ENCODE peak calls at places on chromosomes 4 and X, in nine cellular contexts. C is pancreas, O is tibial nerve, N is GM12878, Z is psoas muscle, K is AG09319, M is sigmoid colon, R is bronchial epithelial cell, J is heart right ventricle. A is an unnamed sample.

GRCh38 chr4:10111067-10111801 is 5.4 kb downstream of the WDR1 start:
- DNase-seq in C (no peak), O (no peak), N (no peak), Z (no peak), K (no peak), M (no peak), R (no peak), J (no peak), A (no peak)

GRCh38 chr4:78370625-78371372 is 180.8 kb upstream of the ANXA3 start:
- DNase-seq in C (no peak), O (no peak), N (no peak), Z (no peak), K (no peak), M (no peak), R (peak; percentile 86), J (no peak), A (no peak)

GRCh38 chrX:71650333-71650969 is 16.9 kb upstream of the LOC101059915 start:
- DNase-seq in C (no peak), O (no peak), N (no peak), Z (no peak), K (no peak), M (no peak), R (no peak), J (no peak), A (no peak)

GRCh38 chrX:30642642-30643041 is 10.6 kb upstream of the GK start:
- DNase-seq in C (no peak), O (no peak), N (no peak), Z (no peak), K (no peak), M (no peak), R (no peak), J (no peak), A (no peak)

GRCh38 chrX:106263817-106264216 is 95.7 kb downstream of the PWWP3B start:
- DNase-seq in C (no peak), O (no peak), N (no peak), Z (no peak), K (no peak), M (no peak), R (peak; percentile 75), J (no peak), A (no peak)

GRCh38 chrX:45664727-45665290 is 464.1 kb upstream of the DIPK2B start:
- DNase-seq in C (no peak), O (no peak), N (no peak), Z (no peak), K (no peak), M (no peak), R (no peak), J (no peak), A (no peak)

GRCh38 chrX:16977771-16978170 is 31.3 kb downstream of the REPS2 start:
- DNase-seq in C (no peak), O (no peak), N (no peak), Z (no peak), K (no peak), M (no peak), R (no peak), J (no peak), A (no peak)

GRCh38 chr4:66000500-66001117 is 330.3 kb upstream of the EPHA5 start:
- DNase-seq in C (no peak), O (no peak), N (no peak), Z (no peak), K (no peak), M (no peak), R (no peak), J (no peak), A (no peak)

GRCh38 chrX:96386981-96387380 is 297.7 kb upstream of the DIAPH2 start:
- DNase-seq in C (no peak), O (no peak), N (no peak), Z (no peak), K (no peak), M (no peak), R (no peak), J (no peak), A (no peak)

GRCh38 chr4:10019521-10020051 is 1.7 kb downstream of the SLC2A9 start:
- DNase-seq in C (no peak), O (no peak), N (no peak), Z (no peak), K (no peak), M (peak; percentile 82), R (no peak), J (no peak), A (no peak)

GRCh38 chrX:87005885-87006284 is 511.7 kb upstream of the KLHL4 start:
- DNase-seq in C (no peak), O (no peak), N (no peak), Z (no peak), K (no peak), M (no peak), R (no peak), J (no peak), A (no peak)

GRCh38 chr4:23902203-23902602 is 12.4 kb upstream of the PPARGC1A start:
- DNase-seq in C (no peak), O (no peak), N (no peak), Z (no peak), K (no peak), M (no peak), R (no peak), J (no peak), A (no peak)
- TF ChIP-seq CTCF in C (no peak), O (no peak), N (no peak), Z (peak; percentile 12), K (no peak), M (no peak), R (no peak), J (no peak), A (peak; percentile 7)

GRCh38 chr4:129218355-129218754 is 122.4 kb downstream of the C4orf33 start:
- DNase-seq in C (no peak), O (no peak), N (no peak), Z (no peak), K (no peak), M (no peak), R (no peak), J (no peak), A (no peak)
- TF ChIP-seq CTCF in C (no peak), O (peak; percentile 13), N (no peak), Z (peak; percentile 26), K (no peak), M (no peak), R (no peak), J (peak; percentile 23), A (peak; percentile 24)

GRCh38 chr4:183610033-183610432 is 49.0 kb downstream of the RWDD4 start:
- DNase-seq in C (no peak), O (no peak), N (no peak), Z (no peak), K (no peak), M (no peak), R (no peak), J (no peak), A (no peak)

GRCh38 chr4:183611210-183611830 is 47.7 kb downstream of the RWDD4 start:
- DNase-seq in C (no peak), O (no peak), N (no peak), Z (no peak), K (no peak), M (no peak), R (no peak), J (no peak), A (no peak)

GRCh38 chr4:183609151-183609550 is 49.8 kb downstream of the RWDD4 start:
- DNase-seq in C (no peak), O (no peak), N (no peak), Z (no peak), K (no peak), M (no peak), R (no peak), J (no peak), A (no peak)

GRCh38 chr4:183612329-183613250 is 46.4 kb downstream of the RWDD4 start:
- DNase-seq in C (no peak), O (no peak), N (no peak), Z (no peak), K (no peak), M (no peak), R (no peak), J (no peak), A (no peak)

GRCh38 chr4:183610613-183611012 is 48.4 kb downstream of the RWDD4 start:
- DNase-seq in C (no peak), O (peak; percentile 61), N (no peak), Z (no peak), K (no peak), M (no peak), R (no peak), J (no peak), A (no peak)
- TF ChIP-seq CTCF in C (no peak), O (no peak), N (no peak), Z (no peak), K (no peak), M (no peak), R (no peak), J (no peak), A (no peak)

GRCh38 chr4:184166736-184167135 is 50.9 kb downstream of the ENPP6 start:
- DNase-seq in C (no peak), O (no peak), N (no peak), Z (no peak), K (no peak), M (no peak), R (no peak), J (no peak), A (no peak)
- TF ChIP-seq CTCF in C (no peak), O (no peak), N (no peak), Z (no peak), K (no peak), M (no peak), R (no peak), J (no peak), A (no peak)

GRCh38 chr4:86482851-86483490 is 111.1 kb upstream of the PTPN13 start:
- DNase-seq in C (no peak), O (no peak), N (no peak), Z (no peak), K (no peak), M (no peak), R (no peak), J (no peak), A (no peak)
- TF ChIP-seq CTCF in C (no peak), O (peak; percentile 21), N (no peak), Z (no peak), K (peak; percentile 6), M (no peak), R (no peak), J (no peak), A (no peak)

GRCh38 chrX:8455600-8455999 is 9.0 kb upstream of the VCX3B start:
- DNase-seq in C (no peak), O (no peak), N (no peak), Z (no peak), K (no peak), M (no peak), R (peak; percentile 7), J (no peak), A (no peak)
- TF ChIP-seq CTCF in C (no peak), O (no peak), N (no peak), Z (no peak), K (no peak), M (no peak), R (peak; percentile 25), J (no peak), A (no peak)

GRCh38 chrX:153946910-153947769 is 2.7 kb upstream of the RENBP start:
- DNase-seq in C (peak; percentile 66), O (peak; percentile 31), N (no peak), Z (peak; percentile 69), K (peak; percentile 38), M (peak; percentile 88), R (peak; percentile 69), J (peak; percentile 73), A (peak; percentile 72)
- TF ChIP-seq CTCF in C (peak; percentile 56), O (peak; percentile 63), N (peak; percentile 95), Z (peak; percentile 76), K (peak; percentile 79), M (peak; percentile 68), R (peak; percentile 83), J (peak; percentile 77), A (peak; percentile 94)

GRCh38 chrX:2513120-2513664 is 12.4 kb upstream of the DHRSX start:
- DNase-seq in C (no peak), O (no peak), N (no peak), Z (no peak), K (no peak), M (no peak), R (no peak), J (no peak), A (no peak)
- TF ChIP-seq CTCF in C (no peak), O (no peak), N (no peak), Z (no peak), K (no peak), M (no peak), R (no peak), J (no peak), A (peak; percentile 2)

A was measured in GM06990.